ENCODE peak calls at places on chromosome 5, in six cellular contexts. O is RWPE1; Q is breast epithelium; W is fibroblast of lung; U is CD8-positive, alpha-beta T cell; P is HFF-Myc. B is an unnamed sample.

GRCh38 chr5:147519380-147519779 is 9.5 kb upstream of the DPYSL3 start:
- DNase-seq in O (no peak), Q (no peak), W (no peak), U (no peak), P (no peak), B (no peak)

GRCh38 chr5:129003232-129003631 is 37.9 kb downstream of the SLC27A6 start:
- DNase-seq in O (no peak), Q (no peak), W (no peak), U (no peak), P (no peak), B (no peak)

GRCh38 chr5:159414021-159414420 is 83.7 kb upstream of the IL12B start:
- DNase-seq in O (no peak), Q (no peak), W (no peak), U (no peak), P (no peak), B (no peak)

GRCh38 chr5:113140837-113141661 is 164.5 kb downstream of the DCP2 start:
- DNase-seq in O (peak; percentile 62), Q (no peak), W (peak; percentile 84), U (no peak), P (no peak), B (no peak)

GRCh38 chr5:180605554-180606214 is 14.4 kb upstream of the SCGB3A1 start:
- DNase-seq in O (peak; percentile 60), Q (peak; percentile 80), W (peak; percentile 60), U (peak; percentile 34), P (peak; percentile 11), B (no peak)

GRCh38 chr5:171528865-171529264 is 109.4 kb downstream of the FGF18 start:
- DNase-seq in O (no peak), Q (no peak), W (no peak), U (no peak), P (no peak), B (no peak)

GRCh38 chr5:106875591-106876297 is 795.0 kb downstream of the EFNA5 start:
- DNase-seq in O (no peak), Q (no peak), W (no peak), U (no peak), P (no peak), B (no peak)

GRCh38 chr5:93322970-93323369 is 258.0 kb downstream of the NR2F1-AS1 start:
- DNase-seq in O (no peak), Q (no peak), W (no peak), U (no peak), P (no peak), B (no peak)

GRCh38 chr5:171945066-171945465 is 61.4 kb downstream of the FBXW11 start:
- DNase-seq in O (no peak), Q (no peak), W (peak; percentile 42), U (no peak), P (no peak), B (no peak)

GRCh38 chr5:180137401-180138213 is 66.0 kb upstream of the RNF130 start:
- DNase-seq in O (no peak), Q (peak; percentile 46), W (no peak), U (no peak), P (no peak), B (peak; percentile 16)

GRCh38 chr5:160799160-160799559 is 52.9 kb downstream of the ATP10B start:
- DNase-seq in O (no peak), Q (no peak), W (no peak), U (no peak), P (no peak), B (no peak)

GRCh38 chr5:32506251-32506661 is 61.7 kb upstream of the ZFR start:
- DNase-seq in O (no peak), Q (no peak), W (peak; percentile 67), U (no peak), P (no peak), B (no peak)

GRCh38 chr5:126769703-126770102 is 7.2 kb upstream of the LMNB1 start:
- DNase-seq in O (no peak), Q (no peak), W (no peak), U (no peak), P (no peak), B (no peak)

GRCh38 chr5:17796757-17797398 is 162.6 kb downstream of the TAF11L14 start:
- DNase-seq in O (peak; percentile 18), Q (no peak), W (no peak), U (no peak), P (no peak), B (no peak)

GRCh38 chr5:173909205-173909604 is 21.1 kb downstream of the CPEB4 start:
- DNase-seq in O (no peak), Q (no peak), W (no peak), U (no peak), P (no peak), B (no peak)

GRCh38 chr5:173910215-173910614 is 22.1 kb downstream of the CPEB4 start:
- DNase-seq in O (no peak), Q (no peak), W (no peak), U (no peak), P (no peak), B (no peak)

GRCh38 chr5:173907686-173908371 is 19.7 kb downstream of the CPEB4 start:
- DNase-seq in O (no peak), Q (no peak), W (no peak), U (no peak), P (no peak), B (no peak)

GRCh38 chr5:173913686-173914321 is 25.7 kb downstream of the CPEB4 start:
- DNase-seq in O (no peak), Q (no peak), W (no peak), U (no peak), P (no peak), B (no peak)

GRCh38 chr5:173911623-173912022 is 23.5 kb downstream of the CPEB4 start:
- DNase-seq in O (no peak), Q (no peak), W (no peak), U (no peak), P (no peak), B (no peak)
- TF ChIP-seq CTCF in O (no peak), Q (no peak), W (no peak), U (no peak), P (no peak), B (no peak)

GRCh38 chr5:154206291-154206690 is 15.8 kb downstream of the GALNT10 start:
- DNase-seq in O (no peak), Q (no peak), W (no peak), U (no peak), P (no peak), B (no peak)

GRCh38 chr5:154210163-154210562 is 19.6 kb downstream of the GALNT10 start:
- DNase-seq in O (no peak), Q (no peak), W (no peak), U (no peak), P (no peak), B (no peak)

GRCh38 chr5:154207204-154207603 is 16.7 kb downstream of the GALNT10 start:
- DNase-seq in O (no peak), Q (no peak), W (no peak), U (no peak), P (no peak), B (no peak)

GRCh38 chr5:154211611-154212390 is 21.3 kb downstream of the GALNT10 start:
- DNase-seq in O (no peak), Q (no peak), W (no peak), U (no peak), P (no peak), B (no peak)

GRCh38 chr5:154209591-154210081 is 19.1 kb downstream of the GALNT10 start:
- DNase-seq in O (no peak), Q (no peak), W (no peak), U (no peak), P (no peak), B (no peak)
- TF ChIP-seq CTCF in O (no peak), Q (no peak), W (no peak), U (no peak), P (no peak), B (no peak)

GRCh38 chr5:170511550-170511949 is 7.7 kb downstream of the KCNIP1 start:
- DNase-seq in O (no peak), Q (no peak), W (no peak), U (no peak), P (no peak), B (no peak)

GRCh38 chr5:170504598-170505266 is 912 bp downstream of the KCNIP1 start:
- DNase-seq in O (no peak), Q (no peak), W (no peak), U (no peak), P (no peak), B (no peak)

GRCh38 chr5:170509323-170509660 is 5.5 kb downstream of the KCNIP1 start:
- DNase-seq in O (no peak), Q (no peak), W (no peak), U (no peak), P (no peak), B (no peak)

GRCh38 chr5:170508036-170508435 is 4.2 kb downstream of the KCNIP1 start:
- DNase-seq in O (no peak), Q (no peak), W (no peak), U (no peak), P (no peak), B (no peak)

DNA sequence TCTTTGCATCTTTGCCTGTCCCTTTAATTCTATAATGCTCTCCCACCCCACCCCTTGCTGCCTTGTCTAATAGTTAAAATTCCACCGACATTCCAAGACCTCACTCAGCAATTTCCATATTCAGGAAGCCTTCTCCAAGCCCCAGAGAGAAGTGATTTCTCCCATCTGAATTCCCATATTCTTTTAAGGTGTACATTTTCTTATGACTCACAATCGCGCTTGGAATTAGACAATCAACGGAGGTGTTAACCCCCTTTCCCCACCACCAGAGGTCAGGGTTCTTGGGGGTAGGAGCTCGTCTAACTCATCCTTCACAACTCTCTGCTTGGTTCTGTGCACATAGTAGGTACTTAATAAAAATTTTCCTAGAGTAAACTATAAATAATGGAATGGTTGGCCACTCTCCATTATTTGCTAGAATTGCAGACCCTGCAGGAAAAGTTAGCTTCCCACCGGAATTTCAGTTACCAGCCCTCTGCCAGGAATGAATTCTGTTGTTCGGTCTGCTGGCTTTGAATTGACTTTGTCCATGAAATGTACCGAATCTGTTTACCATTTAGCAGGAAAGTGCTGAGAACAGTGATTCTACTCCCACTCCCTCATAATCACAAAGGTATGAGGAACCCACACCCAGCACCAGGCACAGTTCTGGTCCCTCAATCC is 5.0 kb downstream of the KCNIP1 start:
- DNase-seq in O (no peak), Q (no peak), W (no peak), U (no peak), P (no peak), B (no peak)
- TF ChIP-seq CTCF in O (no peak), Q (no peak), W (no peak), U (no peak), P (no peak), B (no peak)

GRCh38 chr5:108371263-108371662 is 10.6 kb downstream of the FBXL17 start:
- DNase-seq in O (no peak), Q (no peak), W (no peak), U (no peak), P (no peak), B (no peak)

GRCh38 chr5:108372369-108372768 is 9.5 kb downstream of the FBXL17 start:
- DNase-seq in O (no peak), Q (no peak), W (no peak), U (no peak), P (no peak), B (no peak)

GRCh38 chr5:108367679-108368334 is 14.1 kb downstream of the FBXL17 start:
- DNase-seq in O (peak; percentile 24), Q (no peak), W (no peak), U (no peak), P (no peak), B (no peak)

GRCh38 chr5:108366500-108366899 is 15.4 kb downstream of the FBXL17 start:
- DNase-seq in O (no peak), Q (no peak), W (no peak), U (no peak), P (no peak), B (no peak)

DNA sequence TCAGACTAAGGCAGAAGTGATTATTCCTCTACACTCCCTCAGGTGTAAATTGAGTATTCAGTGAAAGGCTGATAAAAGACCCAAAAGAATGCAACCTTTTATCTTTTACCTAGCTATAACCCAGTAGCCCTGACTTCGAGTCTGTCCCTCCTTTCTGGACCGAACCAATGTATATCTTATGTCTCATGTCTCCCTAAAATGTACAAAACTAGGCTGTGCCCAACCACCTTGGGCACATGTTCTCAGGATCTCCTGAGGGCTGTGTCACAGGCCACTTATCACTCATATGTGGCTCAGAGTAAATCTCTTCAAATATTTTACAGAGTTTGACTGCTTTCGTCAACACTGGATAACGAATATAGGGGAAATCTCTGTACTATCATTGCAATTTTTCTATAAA is 12.7 kb downstream of the FBXL17 start:
- DNase-seq in O (no peak), Q (no peak), W (no peak), U (no peak), P (no peak), B (no peak)
- TF ChIP-seq CTCF in O (no peak), Q (no peak), W (no peak), U (no peak), P (no peak), B (no peak)